ENCODE peak calls at places on chromosomes 7 and 10, in seven cellular contexts. C, L, A, M, Z, I and D are unnamed samples.

GRCh38 chr10:20040012-20040411 is 223.8 kb downstream of the PLXDC2 start:
- DNase-seq in C (no peak), I (peak), M (no peak), L (no peak), A (no peak), Z (no peak), D (no peak)

GRCh38 chr10:25641576-25641975 is 292.5 kb upstream of the MYO3A start:
- DNase-seq in M (no peak), I (no peak), L (no peak), A (no peak), C (no peak), Z (no peak), D (no peak)

GRCh38 chr10:48287417-48288391 is 13.2 kb upstream of the FRMPD2 start:
- DNase-seq in Z (no peak), I (peak), L (peak), A (no peak), C (peak), M (no peak), D (no peak)

GRCh38 chr7:92737706-92738105 is 98.7 kb downstream of the CDK6 start:
- DNase-seq in Z (no peak), C (no peak), M (no peak), L (no peak), I (no peak), A (no peak), D (no peak)

GRCh38 chr7:36010656-36011587 is 142.1 kb upstream of the EEPD1 start:
- DNase-seq in I (no peak), C (no peak), M (no peak), A (no peak), Z (no peak), L (no peak), D (no peak)

GRCh38 chr7:151579642-151580041 is 59.9 kb upstream of the RHEB start:
- DNase-seq in C (no peak), Z (no peak), L (no peak), M (no peak), A (no peak), I (no peak), D (no peak)

GRCh38 chr7:155223503-155223902 is 74.2 kb upstream of the INSIG1 start:
- DNase-seq in M (no peak), C (no peak), A (no peak), L (no peak), I (no peak), Z (no peak), D (no peak)

GRCh38 chr10:76926006-76926405 is 711.6 kb downstream of the KCNMA1 start:
- DNase-seq in M (no peak), I (no peak), Z (no peak), L (no peak), A (no peak), C (no peak), D (no peak)

GRCh38 chr10:127907411-127908105 is 655 bp downstream of the PTPRE start:
- DNase-seq in I (no peak), A (no peak), C (peak), M (no peak), Z (no peak), L (no peak), D (peak)

GRCh38 chr10:36441557-36441956 is 683.8 kb upstream of the ANKRD30A start:
- DNase-seq in A (no peak), I (peak), M (no peak), L (no peak), C (no peak), Z (no peak), D (no peak)

GRCh38 chr10:59175538-59176240 is 754 bp upstream of the PHYHIPL start:
- DNase-seq in I (no peak), M (peak), Z (peak), A (peak), L (no peak), C (peak), D (no peak)

GRCh38 chr10:46995234-46995633 is 84.0 kb downstream of the PTPN20 start:
- DNase-seq in M (no peak), L (no peak), C (no peak), A (no peak), I (no peak), Z (no peak), D (no peak)

GRCh38 chr10:46998595-46998994 is 87.4 kb downstream of the PTPN20 start:
- DNase-seq in C (no peak), A (no peak), M (no peak), Z (no peak), I (no peak), L (no peak), D (no peak)

GRCh38 chr10:46998192-46998591 is 87.0 kb downstream of the PTPN20 start:
- DNase-seq in C (no peak), M (no peak), L (no peak), Z (no peak), A (no peak), I (no peak), D (no peak)

GRCh38 chr10:46992794-46993552 is 81.7 kb downstream of the PTPN20 start:
- DNase-seq in C (peak), L (no peak), A (no peak), I (no peak), M (no peak), Z (peak), D (no peak)
- TF ChIP-seq CTCF in C (peak), L (peak), A (peak), I (peak), M (peak), Z (peak), D (peak)

DNA sequence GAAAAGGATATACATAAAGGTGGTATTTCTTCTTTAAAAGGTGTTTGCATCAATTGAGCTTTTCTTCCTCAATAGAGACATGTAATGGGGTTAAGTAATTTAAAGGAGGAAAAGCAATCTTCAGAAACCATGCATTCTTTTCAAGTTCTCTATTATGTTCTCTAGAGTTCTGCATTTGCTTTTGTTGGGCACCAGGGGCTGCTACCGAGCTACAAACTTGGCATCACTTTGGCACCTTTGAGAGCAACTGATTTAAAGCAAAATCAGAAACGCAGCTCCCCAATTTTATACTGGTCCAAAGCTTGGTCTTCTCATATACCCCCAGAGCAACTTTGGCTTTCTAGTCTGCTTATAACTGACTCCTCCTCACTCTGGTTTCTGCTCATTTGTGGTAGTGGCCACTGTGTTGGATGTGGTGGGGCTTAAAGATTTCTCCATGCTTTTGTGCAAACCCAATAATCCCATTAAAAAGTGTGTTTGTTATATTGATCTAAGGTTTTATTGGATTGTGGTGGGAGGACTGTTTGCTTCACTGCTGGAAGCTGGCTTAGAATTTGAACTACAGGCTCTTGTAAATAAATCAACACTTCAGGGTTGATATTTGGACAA is 712.1 kb downstream of the PHTF2 start:
- DNase-seq in L (peak), A (no peak), I (no peak), C (no peak), M (peak), Z (peak), D (peak)
- TF ChIP-seq CTCF in L (peak), A (peak), I (peak), C (peak), M (peak), Z (peak), D (peak)

DNA sequence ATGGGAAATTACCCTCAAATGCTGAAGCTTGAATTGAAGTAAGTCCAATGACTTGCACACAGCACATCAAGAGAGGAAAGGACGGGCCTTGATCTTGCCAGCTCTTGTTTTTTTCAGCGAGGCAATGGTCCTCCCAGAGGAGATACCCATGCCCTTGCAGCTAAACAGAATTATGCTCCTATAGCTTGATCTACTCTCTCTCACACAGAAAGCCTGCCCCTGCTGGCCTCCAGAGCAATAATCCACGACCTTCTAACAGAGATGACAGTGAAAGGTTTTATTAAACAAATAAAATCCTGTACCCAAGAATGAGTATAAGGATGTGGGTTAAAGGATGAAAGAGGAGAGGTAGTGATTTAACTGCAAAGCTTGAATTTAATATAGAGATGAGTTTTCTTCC is 268.0 kb downstream of the ADRA2A start:
- DNase-seq in I (no peak), L (no peak), Z (no peak), M (no peak), C (no peak), A (no peak), D (no peak)
- TF ChIP-seq CTCF in I (peak), L (no peak), Z (peak), M (peak), C (no peak), A (peak), D (no peak)

DNA sequence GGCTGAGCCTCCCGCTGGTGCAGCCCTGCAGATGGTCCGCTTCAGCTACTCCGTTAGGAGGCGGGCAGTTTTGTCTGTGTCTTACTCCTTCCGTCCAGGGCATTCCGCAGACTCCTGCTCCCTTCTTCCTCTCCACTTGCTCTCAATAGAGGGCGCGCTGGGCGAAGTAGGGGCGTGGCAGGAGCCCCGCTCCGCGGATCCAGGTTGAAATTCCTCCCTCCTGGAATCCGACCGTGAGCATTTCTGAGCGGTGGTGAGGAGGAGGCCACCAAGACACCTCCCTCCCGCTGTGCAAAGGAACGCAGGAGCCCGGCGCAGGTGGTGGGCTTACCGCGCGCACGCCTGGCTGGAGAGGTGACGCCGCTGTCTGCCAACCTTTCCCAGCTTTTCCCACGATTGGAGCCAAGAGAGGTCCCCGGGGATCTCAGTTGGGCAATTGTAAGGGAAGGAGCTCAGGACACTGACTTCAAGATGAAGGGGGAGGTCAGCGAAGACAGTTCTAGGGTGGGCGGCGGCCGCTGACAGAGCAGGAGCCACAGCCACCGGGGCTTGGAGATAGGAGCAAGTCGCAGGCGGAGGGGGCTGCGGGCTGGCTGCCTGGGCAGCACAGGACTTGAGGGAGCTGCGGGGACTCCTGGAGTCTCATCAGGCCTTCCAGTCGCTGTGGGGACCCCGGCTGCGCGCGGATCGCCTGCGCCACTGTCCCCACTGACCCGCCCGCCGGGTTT is 1011.3 kb downstream of the XPNPEP1 start:
- DNase-seq in A (peak), Z (peak), I (peak), L (no peak), M (peak), C (peak), D (peak)
- TF ChIP-seq CTCF in A (peak), Z (peak), I (peak), L (no peak), M (no peak), C (peak), D (peak)

DNA sequence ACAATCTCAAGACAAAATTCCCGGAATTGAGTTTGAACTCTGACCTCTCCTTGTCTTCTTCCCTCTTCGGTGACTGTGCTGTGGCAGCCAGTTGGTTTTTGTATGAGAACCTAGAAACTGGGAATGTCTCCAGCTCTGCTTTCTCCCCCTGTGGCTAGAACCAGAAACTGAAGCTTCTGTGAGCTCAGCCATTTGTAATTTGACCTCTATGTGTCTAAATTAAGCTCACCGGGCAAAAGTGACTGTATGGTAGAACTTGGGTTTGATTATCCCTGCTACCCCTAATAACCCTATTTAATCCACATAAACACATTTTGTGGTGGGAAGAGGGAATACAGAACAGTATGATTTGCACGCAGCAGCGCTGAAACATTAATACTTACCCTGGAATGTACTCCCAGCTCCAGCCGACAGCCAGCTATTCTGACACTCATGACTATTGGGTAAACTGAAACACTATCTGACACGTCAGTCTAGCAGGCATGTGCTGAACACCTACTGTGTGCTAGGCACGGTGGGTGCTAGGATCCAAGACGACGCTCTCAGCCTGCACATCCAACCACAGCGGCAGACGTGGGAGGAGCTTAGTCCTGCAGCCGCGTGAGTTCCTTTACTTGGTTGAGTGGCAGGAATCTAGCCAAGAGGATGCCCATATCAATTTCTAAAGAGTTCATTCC is 324.8 kb downstream of the SFMBT2 start:
- DNase-seq in I (no peak), L (no peak), A (no peak), Z (no peak), M (peak), C (no peak), D (peak)
- TF ChIP-seq CTCF in I (peak), L (no peak), A (no peak), Z (no peak), M (no peak), C (no peak), D (no peak)

GRCh38 chr7:21426958-21427860 is 674 bp upstream of the SP4 start:
- DNase-seq in M (peak), A (peak), Z (peak), L (peak), C (peak), I (peak), D (peak)

GRCh38 chr7:21426286-21426957 is 1.5 kb upstream of the SP4 start:
- DNase-seq in M (no peak), I (no peak), A (no peak), C (no peak), Z (peak), L (no peak), D (no peak)

GRCh38 chr7:21429021-21429420 is 1.1 kb downstream of the SP4 start:
- DNase-seq in M (no peak), I (no peak), Z (no peak), L (no peak), A (no peak), C (no peak), D (no peak)

GRCh38 chr7:21428642-21428941 is 709 bp downstream of the SP4 start:
- DNase-seq in C (no peak), M (no peak), L (no peak), Z (no peak), I (no peak), A (no peak), D (no peak)

GRCh38 chr7:21427861-21428641 is at the start of gene SP4:
- DNase-seq in A (peak), C (peak), L (peak), Z (peak), I (peak), M (peak), D (peak)
- TF ChIP-seq CTCF in A (no peak), C (no peak), L (no peak), Z (no peak), I (no peak), M (no peak), D (no peak)

GRCh38 chr10:74888947-74889661 is 62.7 kb downstream of the KAT6B start:
- DNase-seq in I (no peak), Z (peak), A (no peak), M (no peak), L (peak), C (no peak), D (no peak)
- TF ChIP-seq CTCF in I (peak), Z (peak), A (no peak), M (no peak), L (peak), C (no peak), D (no peak)

DNA sequence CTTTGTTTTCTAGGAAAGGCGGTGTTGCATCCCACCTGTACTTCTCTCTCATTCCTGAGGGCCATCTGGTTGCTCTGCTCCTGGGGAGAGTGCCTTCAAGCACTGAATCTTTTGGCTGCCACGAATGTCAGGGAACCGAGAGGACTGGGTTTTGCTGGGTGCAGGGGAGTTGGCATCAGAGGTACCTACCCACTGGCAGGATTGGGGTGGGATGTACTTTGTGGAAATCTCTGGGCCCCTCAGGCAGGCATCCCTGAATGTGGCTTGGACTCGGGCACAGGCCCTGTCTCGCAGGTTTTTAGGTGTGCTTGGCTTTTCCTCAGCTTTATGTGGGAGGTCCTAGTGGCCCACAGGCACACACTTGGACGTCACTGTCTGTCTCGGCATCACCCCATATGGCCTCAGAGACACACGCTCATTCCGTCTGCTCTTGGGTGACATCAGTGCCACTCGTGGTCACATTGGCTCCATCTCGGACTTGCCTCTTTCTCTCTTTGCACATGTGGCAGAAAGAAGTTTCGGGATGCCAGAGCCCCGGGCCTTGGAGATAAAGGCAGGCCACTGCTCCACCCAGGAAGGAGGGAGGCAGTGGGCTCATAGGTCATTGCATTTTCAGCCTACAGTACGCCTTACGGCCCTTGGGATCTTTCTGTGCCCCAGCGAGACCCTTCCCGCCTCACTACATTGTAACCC is 325.6 kb downstream of the ZNF716 start:
- DNase-seq in C (no peak), A (no peak), Z (no peak), L (no peak), I (no peak), M (no peak), D (no peak)
- TF ChIP-seq CTCF in C (no peak), A (no peak), Z (no peak), L (no peak), I (no peak), M (no peak), D (no peak)

GRCh38 chr10:33064706-33065105 is 106.7 kb upstream of the ITGB1 start:
- DNase-seq in A (no peak), I (no peak), C (no peak), M (no peak), Z (no peak), L (no peak), D (no peak)

GRCh38 chr10:33067481-33067880 is 109.5 kb upstream of the ITGB1 start:
- DNase-seq in Z (no peak), L (no peak), A (no peak), M (no peak), C (no peak), I (no peak), D (no peak)

GRCh38 chr10:33065111-33065510 is 107.1 kb upstream of the ITGB1 start:
- DNase-seq in Z (no peak), C (no peak), L (no peak), M (no peak), I (no peak), A (no peak), D (no peak)

GRCh38 chr10:33067917-33068316 is 109.9 kb upstream of the ITGB1 start:
- DNase-seq in L (no peak), A (no peak), C (no peak), M (no peak), I (no peak), Z (no peak), D (no peak)

GRCh38 chr10:33066558-33067236 is 108.7 kb upstream of the ITGB1 start:
- DNase-seq in L (no peak), A (no peak), C (no peak), I (no peak), M (no peak), Z (no peak), D (no peak)
- TF ChIP-seq CTCF in L (no peak), A (no peak), C (no peak), I (no peak), M (no peak), Z (no peak), D (no peak)

DNA sequence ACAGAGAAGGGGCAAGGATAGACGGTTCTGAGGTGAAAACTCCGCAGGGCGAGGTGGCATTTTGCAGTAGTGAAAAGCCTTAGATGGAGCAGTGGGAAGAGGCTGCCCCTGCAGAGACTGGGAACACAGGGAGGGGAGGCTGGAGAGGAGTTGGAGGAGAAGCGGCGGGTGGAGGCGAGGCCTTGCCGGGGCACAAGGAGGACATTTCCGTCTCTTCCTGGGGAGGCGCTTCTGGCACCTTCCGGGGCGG is 42.6 kb downstream of the LDB3 start:
- DNase-seq in I (no peak), A (no peak), M (no peak), C (no peak), L (no peak), Z (no peak), D (no peak)
- TF ChIP-seq CTCF in I (peak), A (no peak), M (no peak), C (no peak), L (no peak), Z (no peak), D (no peak)